ENCODE peak calls at places on chromosomes 3 and 15, in ten cellular contexts. A is islet precursor cell; E is choroid plexus epithelial cell; M is EH; Q is GM23248; L is nephron progenitor cell; W is activated CD4-positive, alpha-beta T cell treated with anti-CD3 and anti-CD28 coated beads for 4 hours; G is KBM-7; V is foreskin fibroblast; X is ecto neural progenitor cell. T is an unnamed sample.

GRCh38 chr15:80494311-80494710 is 90.1 kb downstream of the ARNT2 start:
- DNase-seq in M (peak), A (peak), G (no peak), E (peak), L (no peak), V (peak), X (peak), W (no peak), Q (peak), T (peak)

GRCh38 chr15:29859981-29860745 is 37.9 kb upstream of the TJP1 start:
- DNase-seq in X (no peak), A (peak), Q (peak), E (peak), G (no peak), M (peak), V (peak), L (no peak), W (no peak), T (no peak)

GRCh38 chr3:66021731-66022131 is 17.0 kb downstream of the MAGI1 start:
- DNase-seq in X (no peak), M (peak), E (no peak), L (no peak), G (no peak), A (peak), V (peak), Q (peak), W (no peak), T (no peak)

GRCh38 chr3:107116251-107116650 is 261.0 kb upstream of the CCDC54 start:
- DNase-seq in G (no peak), W (no peak), A (no peak), L (no peak), V (no peak), M (no peak), E (no peak), Q (no peak), X (no peak), T (no peak)

GRCh38 chr3:161744366-161744765 is 247.8 kb downstream of the OTOL1 start:
- DNase-seq in E (no peak), V (no peak), M (no peak), L (no peak), A (no peak), W (no peak), X (no peak), G (no peak), Q (no peak), T (no peak)

GRCh38 chr3:146072824-146073223 is 88.2 kb downstream of the PLOD2 start:
- DNase-seq in L (no peak), G (no peak), M (peak), V (peak), A (no peak), W (no peak), E (peak), Q (peak), X (no peak), T (no peak)

GRCh38 chr15:89543389-89543788 is 31.9 kb upstream of the TICRR start:
- DNase-seq in Q (peak), V (no peak), A (no peak), G (no peak), X (no peak), E (no peak), L (no peak), M (no peak), W (no peak), T (no peak)

GRCh38 chr15:101048191-101049011 is 129.2 kb downstream of the LRRK1 start:
- DNase-seq in W (no peak), L (no peak), G (no peak), E (no peak), M (no peak), X (peak), V (no peak), A (peak), Q (no peak), T (peak)

GRCh38 chr3:52649461-52650210 is 36.1 kb downstream of the PBRM1 start:
- DNase-seq in M (peak), Q (peak), A (no peak), X (no peak), E (peak), V (peak), G (no peak), L (no peak), W (no peak), T (no peak)

GRCh38 chr3:58999134-58999778 is 50.6 kb downstream of the CFAP20DC start:
- DNase-seq in Q (peak), W (no peak), G (no peak), E (no peak), L (no peak), M (no peak), A (peak), X (no peak), V (peak), T (peak)

GRCh38 chr3:36919439-36920160 is 25.3 kb downstream of the TRANK1 start:
- DNase-seq in L (no peak), M (no peak), V (no peak), W (no peak), Q (no peak), A (no peak), E (no peak), X (no peak), G (no peak), T (no peak)

GRCh38 chr15:84962975-84963374 is 18.7 kb upstream of the PDE8A start:
- DNase-seq in E (no peak), G (no peak), Q (no peak), A (no peak), M (no peak), X (no peak), W (no peak), V (no peak), L (no peak), T (peak)

GRCh38 chr3:176513604-176514003 is 683.7 kb downstream of the TBL1XR1 start:
- DNase-seq in M (no peak), L (peak), E (peak), G (no peak), Q (no peak), V (peak), A (no peak), X (no peak), W (no peak), T (peak)

GRCh38 chr3:102712896-102713295 is 278.1 kb downstream of the ZPLD1 start:
- DNase-seq in W (no peak), L (no peak), M (no peak), V (no peak), G (no peak), Q (no peak), E (no peak), X (no peak), A (no peak), T (no peak)

GRCh38 chr15:20659265-20659664 is 117.7 kb upstream of the GOLGA6L6 start:
- DNase-seq in X (no peak), Q (no peak), V (no peak), E (no peak), M (no peak), A (no peak), G (no peak), W (no peak), L (no peak), T (no peak)

GRCh38 chr3:188780188-188781147 is 391.3 kb upstream of the TPRG1 start:
- DNase-seq in Q (peak), E (peak), A (no peak), X (no peak), V (peak), G (no peak), W (no peak), L (no peak), M (peak), T (no peak)

GRCh38 chr3:129289201-129289921 is 10.7 kb downstream of the HMCES start:
- DNase-seq in G (no peak), L (no peak), W (no peak), A (no peak), X (no peak), M (peak), V (peak), E (peak), Q (peak), T (no peak)

GRCh38 chr3:193134895-193135294 is 106.1 kb upstream of the PLAAT1 start:
- DNase-seq in V (peak), E (no peak), G (no peak), Q (peak), W (no peak), L (no peak), M (peak), X (no peak), A (peak), T (no peak)

GRCh38 chr3:134803051-134803505 is 8.0 kb downstream of the EPHB1 start:
- DNase-seq in X (no peak), G (no peak), M (no peak), A (no peak), W (no peak), Q (no peak), L (no peak), E (no peak), V (no peak), T (no peak)

GRCh38 chr15:64596701-64597468 is 136.5 kb downstream of the ZNF609 start:
- DNase-seq in A (peak), Q (peak), L (peak), W (no peak), M (peak), X (peak), E (peak), V (peak), G (peak), T (peak)

GRCh38 chr3:125652349-125652748 is 57.1 kb upstream of the OSBPL11 start:
- DNase-seq in A (no peak), X (no peak), G (no peak), E (no peak), V (no peak), W (no peak), M (no peak), Q (no peak), L (no peak), T (no peak)

GRCh38 chr3:16240229-16241023 is 24.3 kb downstream of the DPH3 start:
- DNase-seq in E (peak), V (peak), W (no peak), X (no peak), Q (peak), G (no peak), L (no peak), A (no peak), M (peak), T (no peak)

GRCh38 chr3:185677146-185677829 is 91.2 kb downstream of the SENP2 start:
- DNase-seq in W (no peak), Q (peak), M (peak), G (peak), V (peak), A (peak), L (no peak), E (peak), X (no peak), T (peak)

GRCh38 chr15:63722144-63722543 is 111.6 kb downstream of the HERC1 start:
- DNase-seq in L (no peak), X (no peak), A (no peak), W (no peak), M (peak), E (no peak), G (no peak), Q (no peak), V (no peak), T (no peak)